ENCODE peak calls at places on chromosome 12, in seven cellular contexts. X is H9, W is mesendoderm, J is IMR-90, S is H1, K is trophoblast cell, T is mesenchymal stem cell. I is an unnamed sample.

GRCh38 chr12:51941669-51942455 is 9.6 kb upstream of the ACVR1B start:
- DNase-seq in X (no peak), W (no peak), J (no peak), S (no peak), K (no peak), T (no peak), I (no peak)

GRCh38 chr12:27969901-27970390 is 2.6 kb downstream of the PTHLH start:
- DNase-seq in X (peak), W (peak), J (peak), S (peak), K (peak), T (peak), I (peak)

GRCh38 chr12:88111074-88111652 is 30.7 kb downstream of the CEP290 start:
- DNase-seq in X (no peak), W (peak), J (peak), S (no peak), K (no peak), T (peak), I (peak)

GRCh38 chr12:9241301-9241700 is 33.1 kb upstream of the PZP start:
- DNase-seq in X (no peak), W (no peak), J (no peak), S (no peak), K (no peak), T (no peak), I (no peak)

GRCh38 chr12:113392988-113393579 is 10.6 kb downstream of the SDS start:
- DNase-seq in X (peak), W (peak), J (no peak), S (peak), K (peak), T (peak), I (no peak)

GRCh38 chr12:5124401-5124800 is 80.7 kb downstream of the KCNA5 start:
- DNase-seq in X (no peak), W (no peak), J (no peak), S (no peak), K (no peak), T (no peak), I (no peak)

GRCh38 chr12:106585862-106586534 is 3.2 kb downstream of the RFX4 start:
- DNase-seq in X (peak), W (peak), J (no peak), S (peak), K (no peak), T (peak), I (peak)

GRCh38 chr12:7460375-7461259 is 16.7 kb upstream of the CD163L1 start:
- DNase-seq in X (peak), W (peak), J (peak), S (peak), K (peak), T (peak), I (peak)

GRCh38 chr12:64608901-64609542 is 1.3 kb upstream of the RASSF3 start:
- DNase-seq in X (peak), W (peak), J (peak), S (peak), K (peak), T (peak), I (no peak)

GRCh38 chr12:132323171-132324010 is 6.0 kb downstream of the GALNT9 start:
- DNase-seq in X (no peak), W (no peak), J (no peak), S (no peak), K (no peak), T (no peak), I (no peak)

GRCh38 chr12:119512772-119513497 is 80.6 kb upstream of the TMEM233 start:
- DNase-seq in X (no peak), W (peak), J (no peak), S (peak), K (no peak), T (no peak), I (peak)

GRCh38 chr12:127987199-127987901 is 279.6 kb upstream of the TMEM132C start:
- DNase-seq in X (no peak), W (no peak), J (no peak), S (no peak), K (no peak), T (no peak), I (no peak)

GRCh38 chr12:71399197-71399596 is 40.4 kb upstream of the LGR5 start:
- DNase-seq in X (no peak), W (peak), J (no peak), S (no peak), K (no peak), T (no peak), I (no peak)

GRCh38 chr12:122399592-122400373 is 22.7 kb downstream of the CLIP1 start:
- DNase-seq in X (peak), W (peak), J (peak), S (peak), K (peak), T (peak), I (peak)

GRCh38 chr12:85369365-85370154 is 89.5 kb downstream of the ALX1 start:
- DNase-seq in X (no peak), W (no peak), J (no peak), S (no peak), K (no peak), T (no peak), I (no peak)

GRCh38 chr12:119758236-119758635 is 90.3 kb downstream of the PRKAB1 start:
- DNase-seq in X (no peak), W (no peak), J (no peak), S (no peak), K (no peak), T (no peak), I (no peak)

GRCh38 chr12:87201598-87201997 is 827.6 kb downstream of the C12orf50 start:
- DNase-seq in X (no peak), W (peak), J (no peak), S (no peak), K (no peak), T (no peak), I (no peak)

GRCh38 chr12:11717533-11717961 is 68.1 kb downstream of the ETV6 start:
- DNase-seq in X (no peak), W (no peak), J (peak), S (no peak), K (no peak), T (peak), I (no peak)

GRCh38 chr12:33439587-33440011 is at the start of gene SYT10:
- DNase-seq in X (peak), W (peak), J (no peak), S (no peak), K (peak), T (peak), I (peak)

GRCh38 chr12:103768467-103769123 is 72.4 kb downstream of the NT5DC3 start:
- DNase-seq in X (peak), W (peak), J (no peak), S (no peak), K (no peak), T (no peak), I (no peak)

GRCh38 chr12:111170559-111170958 is 198.3 kb downstream of the PHETA1 start:
- DNase-seq in X (no peak), W (no peak), J (no peak), S (no peak), K (peak), T (no peak), I (no peak)

GRCh38 chr12:32025906-32026305 is 66.7 kb downstream of the RESF1 start:
- DNase-seq in X (no peak), W (no peak), J (no peak), S (no peak), K (no peak), T (no peak), I (no peak)

GRCh38 chr12:31567029-31567428 is 23.9 kb downstream of the DENND5B start:
- DNase-seq in X (no peak), W (no peak), J (no peak), S (no peak), K (no peak), T (no peak), I (no peak)

GRCh38 chr12:57892232-57892987 is 45.9 kb upstream of the CTDSP2 start:
- DNase-seq in X (no peak), W (no peak), J (no peak), S (no peak), K (no peak), T (no peak), I (no peak)

GRCh38 chr12:7122876-7123769 is 5.6 kb downstream of the RBP5 start:
- DNase-seq in X (no peak), W (peak), J (no peak), S (no peak), K (no peak), T (no peak), I (no peak)

GRCh38 chr12:75913502-75914110 is 118.0 kb downstream of the PHLDA1 start:
- DNase-seq in X (no peak), W (no peak), J (no peak), S (no peak), K (no peak), T (no peak), I (no peak)

GRCh38 chr12:49645151-49646039 is 22.0 kb downstream of the PRPF40B start:
- DNase-seq in X (no peak), W (no peak), J (no peak), S (no peak), K (no peak), T (no peak), I (no peak)

GRCh38 chr12:49647827-49648721 is 24.7 kb downstream of the PRPF40B start:
- DNase-seq in X (no peak), W (no peak), J (no peak), S (no peak), K (no peak), T (no peak), I (no peak)

GRCh38 chr12:49646871-49647270 is 23.5 kb downstream of the PRPF40B start:
- DNase-seq in X (no peak), W (no peak), J (no peak), S (no peak), K (no peak), T (no peak), I (no peak)

GRCh38 chr12:49647280-49647679 is 23.9 kb downstream of the PRPF40B start:
- DNase-seq in X (no peak), W (peak), J (no peak), S (no peak), K (no peak), T (no peak), I (no peak)

DNA sequence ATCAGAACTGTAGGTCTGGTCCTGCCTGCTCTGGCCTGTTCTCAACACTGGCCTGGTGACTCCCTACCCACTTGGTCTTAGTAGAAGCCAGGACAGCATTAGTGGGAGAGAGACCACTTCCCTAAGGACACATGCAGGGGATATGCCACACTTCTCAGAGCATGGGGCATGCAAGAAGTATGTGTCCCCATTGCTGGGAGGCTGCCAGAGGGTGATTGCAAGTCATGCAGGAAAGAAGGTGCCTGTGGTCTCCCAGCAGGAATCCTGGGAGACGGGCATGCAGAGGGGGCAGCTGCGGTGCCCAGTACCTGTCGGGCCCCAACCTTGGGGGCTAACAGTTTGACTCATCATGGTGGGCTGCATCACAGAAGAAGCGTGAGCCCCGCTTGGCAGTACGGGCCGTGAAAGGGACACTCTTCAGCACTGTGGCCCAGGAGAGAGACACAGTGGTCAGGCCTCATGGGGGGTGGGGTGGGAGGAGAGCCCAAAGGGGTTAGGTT is 23.0 kb downstream of the PRPF40B start:
- DNase-seq in X (no peak), W (no peak), J (no peak), S (no peak), K (no peak), T (no peak), I (no peak)
- H4K8ac ChIP-seq in X (no peak), W (no peak), J (no peak), S (no peak), K (no peak), T (no peak), I (no peak)

DNA sequence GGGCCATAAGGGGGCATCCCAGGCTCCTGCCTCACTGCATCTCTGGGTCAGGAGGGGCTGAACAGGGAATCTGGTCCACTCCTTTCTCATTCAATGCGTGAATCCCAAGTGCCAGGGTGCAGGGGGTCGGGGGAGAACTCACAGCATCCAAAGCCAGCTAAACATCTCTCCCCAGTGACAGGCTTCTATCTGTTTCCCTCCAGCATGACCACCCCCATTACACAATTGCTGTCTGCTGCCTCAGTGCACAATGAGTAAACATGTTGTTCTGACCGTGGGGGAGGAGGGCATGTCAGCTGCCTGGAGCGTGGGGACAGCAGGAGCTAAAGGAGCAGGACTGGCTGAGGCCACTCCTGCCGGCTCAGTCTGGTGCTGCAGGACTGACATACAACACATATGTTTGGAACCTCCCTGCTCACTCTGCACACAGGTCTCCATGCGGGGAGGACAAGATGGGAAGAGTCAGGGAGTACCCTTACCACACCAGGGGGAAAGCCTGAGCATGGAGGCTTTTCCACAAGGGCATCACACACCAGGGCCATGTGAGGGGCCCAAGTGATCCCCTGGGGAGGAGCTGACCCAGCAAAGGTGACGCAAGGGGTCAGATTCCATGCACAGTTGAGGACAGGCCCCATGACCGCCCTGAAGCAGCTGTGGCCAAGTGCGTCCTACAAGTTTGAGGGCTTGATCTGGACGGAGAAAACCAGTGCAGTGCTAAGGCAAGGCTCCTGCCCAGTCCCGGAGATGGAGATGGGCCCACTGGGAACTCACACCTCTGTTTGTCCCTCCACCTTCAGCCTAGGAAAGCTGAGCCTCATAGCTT is 1.4 kb downstream of the TNS2 start:
- DNase-seq in X (no peak), W (peak), J (peak), S (no peak), K (no peak), T (peak), I (no peak)
- H4K8ac ChIP-seq in X (no peak), W (no peak), J (no peak), S (no peak), K (no peak), T (peak), I (no peak)

GRCh38 chr12:3115078-3115477 is 37.9 kb downstream of the TSPAN9 start:
- DNase-seq in X (no peak), W (no peak), J (no peak), S (no peak), K (no peak), T (no peak), I (no peak)
- H4K8ac ChIP-seq in X (no peak), W (no peak), J (no peak), S (no peak), K (no peak), T (no peak), I (no peak)

GRCh38 chr12:45296046-45296586 is 80.2 kb downstream of the ANO6 start:
- DNase-seq in X (no peak), W (no peak), J (no peak), S (no peak), K (peak), T (no peak), I (no peak)

GRCh38 chr12:45289245-45290217 is 73.6 kb downstream of the ANO6 start:
- DNase-seq in X (no peak), W (no peak), J (peak), S (no peak), K (no peak), T (no peak), I (no peak)

GRCh38 chr12:45290218-45290609 is 74.3 kb downstream of the ANO6 start:
- DNase-seq in X (no peak), W (no peak), J (peak), S (no peak), K (peak), T (peak), I (no peak)

GRCh38 chr12:45292486-45293195 is 76.7 kb downstream of the ANO6 start:
- DNase-seq in X (no peak), W (no peak), J (peak), S (no peak), K (no peak), T (no peak), I (no peak)

DNA sequence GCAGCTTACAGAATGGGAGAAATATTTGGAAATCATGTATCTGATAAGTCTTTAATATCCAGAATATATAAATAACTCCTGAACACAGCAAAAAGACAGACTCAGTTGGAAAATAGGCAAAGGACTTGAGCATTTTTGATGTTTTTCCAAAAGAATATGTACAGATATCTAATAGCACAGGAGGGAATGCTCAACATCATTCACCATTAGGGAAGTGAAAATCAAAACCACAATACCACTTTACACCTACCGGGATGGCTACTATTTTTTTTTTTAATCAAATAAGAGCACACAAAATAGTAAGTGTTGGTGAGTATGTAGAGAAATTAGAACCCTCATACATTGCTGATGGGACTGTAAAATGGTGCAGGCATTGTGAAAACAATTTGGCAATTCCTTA is 75.6 kb downstream of the ANO6 start:
- DNase-seq in X (no peak), W (no peak), J (no peak), S (no peak), K (no peak), T (no peak), I (no peak)
- H4K8ac ChIP-seq in X (no peak), W (no peak), J (no peak), S (no peak), K (no peak), T (no peak), I (no peak)

I was measured in neuronal stem cell.